ENCODE peak calls at places on chromosomes 11 and 22, in five cellular contexts. V, I, J, R and X are unnamed samples.

GRCh38 chr11:417652-418342 is 3.0 kb upstream of the SIGIRR start:
- DNase-seq in V (no peak), I (no peak), J (no peak), R (no peak), X (no peak)

GRCh38 chr11:17498058-17498457 is 21.4 kb upstream of the ABCC8 start:
- DNase-seq in V (no peak), I (no peak), J (no peak), R (peak; percentile 43), X (no peak)

GRCh38 chr11:94751216-94751612 is 16.9 kb upstream of the AMOTL1 start:
- DNase-seq in V (no peak), I (no peak), J (no peak), R (no peak), X (no peak)

GRCh38 chr11:1345752-1346513 is 36.5 kb upstream of the TOLLIP start:
- DNase-seq in V (no peak), I (no peak), J (no peak), R (no peak), X (no peak)

GRCh38 chr22:46830001-46830715 is 67.7 kb downstream of the TBC1D22A start:
- DNase-seq in V (peak; percentile 73), I (no peak), J (no peak), R (no peak), X (peak; percentile 76)

GRCh38 chr22:36369922-36370781 is 17.6 kb downstream of the MYH9 start:
- DNase-seq in V (no peak), I (peak; percentile 49), J (no peak), R (peak; percentile 98), X (no peak)

GRCh38 chr11:121249039-121249663 is 43.4 kb upstream of the SC5D start:
- DNase-seq in V (peak; percentile 51), I (no peak), J (peak; percentile 44), R (peak; percentile 51), X (no peak)

GRCh38 chr11:69010964-69011623 is 2.0 kb downstream of the MRGPRF start:
- DNase-seq in V (peak; percentile 79), I (peak; percentile 87), J (no peak), R (peak; percentile 50), X (peak; percentile 90)

GRCh38 chr11:60988658-60989057 is 17.2 kb downstream of the CD6 start:
- DNase-seq in V (no peak), I (no peak), J (no peak), R (no peak), X (no peak)

GRCh38 chr22:30781271-30781875 is 86.7 kb downstream of the OSBP2 start:
- DNase-seq in V (no peak), I (no peak), J (no peak), R (no peak), X (no peak)

GRCh38 chr22:17633217-17633997 is 4.9 kb upstream of the ATP6V1E1 start:
- DNase-seq in V (peak; percentile 87), I (no peak), J (no peak), R (no peak), X (no peak)

GRCh38 chr11:36027731-36028130 is 83.9 kb downstream of the LDLRAD3 start:
- DNase-seq in V (no peak), I (no peak), J (no peak), R (peak; percentile 49), X (no peak)

GRCh38 chr22:20494978-20495860 is at the start of gene KLHL22:
- DNase-seq in V (peak; percentile 32), I (no peak), J (no peak), R (peak; percentile 39), X (peak; percentile 67)